ENCODE peak calls at places on chromosomes 13 and 19, in seven cellular contexts. Z is neural progenitor cell, A is fibroblast of lung, Y is OCI-LY7, C is hepatocyte, P is endothelial cell of umbilical vein, J is IMR-90. Q is an unnamed sample. For H4K20me1, the result is how much of the 10 kb centered on the place peaks cover.

GRCh38 chr19:1261863-1262686 is 7.1 kb upstream of the CIRBP start:
- DNase-seq in Y (no peak), J (peak), C (peak), Z (peak), A (peak), P (no peak), Q (peak)

GRCh38 chr13:20350819-20351218 is 118.7 kb upstream of the GJB6 start:
- DNase-seq in P (no peak), J (no peak), A (peak), Y (no peak), C (no peak), Z (no peak), Q (no peak)

GRCh38 chr19:56927791-56928207 is 87.3 kb upstream of the PEG3 start:
- DNase-seq in Y (no peak), A (no peak), C (no peak), Z (no peak), J (no peak), P (no peak), Q (peak)

GRCh38 chr13:26786651-26787295 is 26.2 kb upstream of the GPR12 start:
- DNase-seq in J (no peak), P (no peak), C (no peak), Z (no peak), Y (peak), A (no peak), Q (no peak)

GRCh38 chr19:16185925-16186234 is 670 bp downstream of the FAM32A start:
- DNase-seq in Z (no peak), P (no peak), C (no peak), J (no peak), Y (peak), A (peak), Q (peak)

GRCh38 chr19:1873524-1874473 is 10.4 kb upstream of the KLF16 start:
- DNase-seq in Y (no peak), Z (no peak), P (peak), J (no peak), C (no peak), A (no peak), Q (no peak)

GRCh38 chr13:100694722-100695644 is 20.4 kb upstream of the TMTC4 start:
- DNase-seq in A (peak), Z (peak), Y (no peak), C (peak), J (peak), P (peak), Q (peak)

GRCh38 chr19:3516675-3517207 is 10.6 kb downstream of the FZR1 start:
- DNase-seq in Z (no peak), J (no peak), Y (peak), A (no peak), P (no peak), C (no peak), Q (peak)

GRCh38 chr13:75908137-75908536 is 272.0 kb downstream of the LMO7 start:
- DNase-seq in J (no peak), A (peak), P (no peak), Y (no peak), Z (peak), C (no peak), Q (no peak)

GRCh38 chr13:111850976-111851375 is 216.0 kb upstream of the SOX1 start:
- DNase-seq in P (no peak), J (no peak), Y (no peak), A (no peak), Z (no peak), C (no peak), Q (no peak)

GRCh38 chr13:36815069-36815468 is 4.0 kb upstream of the RFXAP start:
- DNase-seq in C (no peak), Z (no peak), J (no peak), A (no peak), Y (peak), P (no peak), Q (peak)

GRCh38 chr13:106560791-106561190 is 7.1 kb downstream of the ARGLU1 start:
- DNase-seq in Z (no peak), C (no peak), Y (no peak), A (no peak), P (no peak), J (no peak), Q (no peak)

GRCh38 chr13:103568314-103568713 is 502.1 kb upstream of the SLC10A2 start:
- DNase-seq in J (no peak), C (no peak), A (no peak), Y (no peak), Z (no peak), P (no peak), Q (no peak)

GRCh38 chr13:110920038-110920437 is 5.2 kb upstream of the ANKRD10 start:
- DNase-seq in Z (no peak), Y (no peak), P (no peak), J (no peak), A (no peak), C (no peak), Q (peak)

GRCh38 chr13:73268306-73268705 is 209.5 kb downstream of the KLF5 start:
- DNase-seq in Z (no peak), J (peak), Y (no peak), C (no peak), A (peak), P (no peak), Q (peak)

GRCh38 chr19:35718345-35719041 is 690 bp downstream of the KMT2B start:
- DNase-seq in A (peak), P (peak), Z (no peak), J (no peak), C (peak), Y (peak), Q (peak)

GRCh38 chr19:5804516-5805464 is at the start of gene NRTN:
- DNase-seq in A (no peak), Y (peak), C (peak), Z (peak), J (no peak), P (no peak), Q (peak)

GRCh38 chr13:49585220-49586157 is at the start of gene RCBTB1:
- DNase-seq in A (peak), Y (peak), Z (peak), J (peak), P (peak), C (peak), Q (peak)

GRCh38 chr19:799076-799881 is 2.0 kb downstream of the PTBP1 start:
- DNase-seq in J (peak), Z (peak), A (peak), Y (peak), P (peak), C (no peak), Q (peak)

GRCh38 chr13:96388598-96388997 is 298.7 kb downstream of the HS6ST3 start:
- DNase-seq in A (no peak), Z (no peak), P (no peak), C (no peak), Y (no peak), J (no peak), Q (no peak)

GRCh38 chr19:3694361-3695123 is 5.7 kb downstream of the PIP5K1C start:
- DNase-seq in Y (no peak), A (no peak), Z (no peak), J (no peak), C (no peak), P (no peak), Q (no peak)

GRCh38 chr19:16588089-16588823 is 16.0 kb upstream of the SLC35E1 start:
- DNase-seq in P (peak), Z (no peak), C (no peak), Y (peak), A (peak), J (peak), Q (no peak)

GRCh38 chr13:97283888-97284287 is 61.8 kb downstream of the MBNL2 start:
- DNase-seq in A (no peak), Z (no peak), C (no peak), Y (no peak), J (no peak), P (no peak), Q (no peak)

GRCh38 chr19:52535831-52536800 is 8.6 kb downstream of the ZNF808 start:
- DNase-seq in Y (peak), A (peak), Z (peak), P (peak), J (peak), C (peak), Q (no peak)

GRCh38 chr13:36559388-36559787 is 114.4 kb upstream of the SERTM1 start:
- DNase-seq in P (no peak), C (no peak), A (no peak), Y (no peak), J (no peak), Z (no peak), Q (no peak)

GRCh38 chr13:99282264-99283231 is 24.4 kb upstream of the GPR18 start:
- DNase-seq in Y (peak), Z (no peak), P (no peak), J (no peak), C (no peak), A (no peak), Q (no peak)

GRCh38 chr13:51380269-51380668 is 40.8 kb downstream of the SERPINE3 start:
- DNase-seq in Z (no peak), Y (no peak), A (peak), P (peak), C (no peak), J (peak), Q (peak)

GRCh38 chr13:113663934-113664333 is 3.1 kb upstream of the GRK1 start:
- DNase-seq in J (no peak), P (no peak), C (no peak), Y (no peak), Z (no peak), A (no peak), Q (no peak)

GRCh38 chr19:45144431-45145269 is 16.1 kb downstream of the NKPD1 start:
- DNase-seq in P (no peak), J (no peak), Y (no peak), Z (no peak), C (no peak), A (no peak), Q (no peak)

GRCh38 chr19:940591-941291 is 14.9 kb downstream of the ARID3A start:
- DNase-seq in Z (no peak), A (peak), J (peak), C (no peak), P (peak), Y (no peak), Q (peak)

DNA sequence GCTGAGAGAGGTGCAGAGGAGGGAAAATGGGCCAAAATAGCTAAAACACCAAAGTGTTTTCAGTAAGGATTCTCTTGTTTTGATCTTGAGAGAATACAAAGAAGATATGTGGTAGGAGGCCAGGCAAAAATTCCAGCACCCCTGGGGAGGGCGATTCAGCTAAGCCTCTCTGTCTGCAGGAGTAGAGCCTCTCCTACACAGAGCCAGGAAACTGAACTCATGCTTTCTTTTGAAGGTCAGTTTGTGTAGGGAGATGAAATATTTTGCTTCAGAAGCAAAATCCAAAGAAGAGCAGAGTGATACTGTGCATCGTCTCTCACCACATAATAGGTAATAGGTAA is 565.0 kb downstream of the FGF9 start:
- DNase-seq in J (no peak), Y (no peak), Z (peak), A (no peak), P (no peak), C (no peak), Q (no peak)
- H4K20me1 ChIP-seq in J (under half), Y (under half), Z (under half), A (under half), P (under half), C (under half), Q (under half)

GRCh38 chr13:40635315-40635995 is 31.0 kb downstream of the FOXO1 start:
- DNase-seq in J (no peak), C (no peak), Z (peak), Y (no peak), A (no peak), P (no peak), Q (peak)

GRCh38 chr13:40629678-40630384 is 36.6 kb downstream of the FOXO1 start:
- DNase-seq in Z (no peak), J (no peak), C (no peak), Y (peak), A (no peak), P (no peak), Q (no peak)

GRCh38 chr13:40631605-40632004 is 34.8 kb downstream of the FOXO1 start:
- DNase-seq in C (no peak), P (no peak), A (no peak), J (no peak), Y (no peak), Z (no peak), Q (no peak)

GRCh38 chr13:40637644-40638043 is 28.8 kb downstream of the FOXO1 start:
- DNase-seq in P (peak), C (peak), A (no peak), J (no peak), Z (no peak), Y (no peak), Q (no peak)

GRCh38 chr13:40632915-40633314 is 33.5 kb downstream of the FOXO1 start:
- DNase-seq in Y (no peak), A (no peak), Z (no peak), P (no peak), J (no peak), C (no peak), Q (no peak)
- H4K20me1 ChIP-seq in Y (under half), A (under half), Z (under half), P (under half), J (under half), C (under half), Q (under half)

GRCh38 chr13:46166947-46167610 is 14.9 kb downstream of the LCP1 start:
- DNase-seq in A (no peak), J (no peak), P (no peak), C (no peak), Y (no peak), Z (no peak), Q (no peak)
- H4K20me1 ChIP-seq in A (under half), J (under half), P (under half), C (under half), Y (half or more), Z (under half), Q (under half)

DNA sequence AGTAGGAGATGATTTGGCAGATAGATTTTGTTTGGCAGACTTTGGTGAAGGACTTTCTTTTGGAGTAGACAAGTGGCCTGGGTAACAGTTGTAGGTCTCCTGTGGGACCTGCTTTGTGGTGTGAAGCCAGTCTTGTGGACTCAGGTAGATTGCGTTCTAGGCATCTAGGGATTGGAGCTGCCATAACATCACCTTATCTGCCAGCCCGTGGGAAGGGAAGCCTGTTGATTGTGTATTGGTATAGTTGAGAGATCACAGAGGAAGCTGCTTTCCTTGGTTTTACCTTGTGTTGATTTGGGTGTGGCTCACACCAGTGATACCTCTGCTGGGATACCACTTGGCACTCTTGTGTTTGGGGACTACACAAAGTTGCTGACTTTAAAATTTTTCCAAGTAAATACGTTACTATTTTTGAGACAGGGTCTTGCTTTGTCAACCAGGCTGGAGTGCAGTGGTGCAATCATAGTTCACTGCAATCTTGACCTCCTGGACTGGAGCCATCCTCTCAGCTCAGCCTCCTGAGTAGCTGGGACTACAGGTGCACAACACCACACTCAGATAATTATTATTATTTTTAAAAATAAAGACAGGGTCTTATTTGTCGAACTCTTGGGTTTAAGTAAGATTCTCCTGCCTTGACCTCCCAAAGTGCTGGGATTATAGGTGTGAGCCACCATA is 7.8 kb downstream of the HNRNPM start:
- DNase-seq in C (no peak), Z (no peak), A (no peak), Y (no peak), P (no peak), J (no peak), Q (no peak)
- H4K20me1 ChIP-seq in C (half or more), Z (half or more), A (under half), Y (half or more), P (under half), J (half or more), Q (half or more)

DNA sequence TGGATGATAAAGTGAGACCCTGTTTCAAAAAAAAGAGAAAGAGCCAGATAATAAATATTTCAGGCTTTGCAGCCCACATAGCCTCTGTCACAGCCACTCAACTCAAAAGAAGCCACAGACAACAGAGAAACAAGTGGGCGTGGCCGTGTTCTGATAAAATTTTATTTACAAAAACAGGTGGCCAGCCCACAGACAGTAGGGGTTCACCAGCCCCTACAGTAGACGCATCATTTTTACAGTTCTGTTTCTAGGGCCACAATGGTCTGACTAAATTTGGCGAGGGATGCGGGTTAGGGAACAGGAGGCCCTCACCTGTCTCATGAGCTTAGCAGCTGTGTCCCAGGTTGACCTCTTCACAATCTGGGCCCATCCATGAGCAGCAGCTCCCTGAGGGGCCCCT is 59.5 kb downstream of the ARHGEF18 start:
- DNase-seq in Y (peak), C (no peak), Z (no peak), J (no peak), P (no peak), A (no peak), Q (no peak)
- H4K20me1 ChIP-seq in Y (under half), C (under half), Z (under half), J (half or more), P (under half), A (under half), Q (under half)

GRCh38 chr19:39327318-39327717 is 6.7 kb upstream of the LRFN1 start:
- DNase-seq in Y (no peak), Z (peak), J (no peak), C (no peak), A (no peak), P (no peak), Q (no peak)
- H4K20me1 ChIP-seq in Y (under half), Z (under half), J (under half), C (under half), A (under half), P (under half), Q (under half)

Q was measured in PC-3.